ENCODE peak calls at places on chromosomes 16 and 17, in five cellular contexts. Y is effector CD4-positive, alpha-beta T cell; X is central memory CD4-positive, alpha-beta T cell; C is endothelial cell; W is activated CD8-positive, alpha-beta memory T cell treated with anti-CD3 and anti-CD28 coated beads for 1 hour. Z is an unnamed sample.

GRCh38 chr16:89122322-89122831 is 28.7 kb downstream of the ACSF3 start:
- DNase-seq in Y (peak; percentile 60), X (peak; percentile 79), C (no peak), W (peak; percentile 38), Z (peak; percentile 52)

GRCh38 chr16:11857161-11857560 is 5.8 kb upstream of the RSL1D1 start:
- DNase-seq in Y (no peak), X (no peak), C (no peak), W (no peak), Z (no peak)

GRCh38 chr16:12458591-12459400 is 344.9 kb downstream of the CPPED1 start:
- DNase-seq in Y (no peak), X (no peak), C (no peak), W (peak; percentile 1), Z (no peak)

GRCh38 chr16:88613-89012 is 10.6 kb downstream of the MPG start:
- DNase-seq in Y (no peak), X (no peak), C (no peak), W (no peak), Z (no peak)

GRCh38 chr17:22460461-22461063 is 768.2 kb downstream of the KCNJ18 start:
- DNase-seq in Y (no peak), X (no peak), C (no peak), W (no peak), Z (no peak)

GRCh38 chr16:2429037-2429770 is at the start of gene CCNF:
- DNase-seq in Y (peak; percentile 97), X (peak; percentile 89), C (peak; percentile 99), W (peak; percentile 91), Z (peak; percentile 94)

GRCh38 chr17:38608648-38609047 is 2.9 kb upstream of the SRCIN1 start:
- DNase-seq in Y (no peak), X (no peak), C (no peak), W (no peak), Z (no peak)

GRCh38 chr17:80362428-80363119 is 52.4 kb upstream of the ENDOV start:
- DNase-seq in Y (no peak), X (no peak), C (no peak), W (no peak), Z (no peak)

GRCh38 chr17:12070561-12070960 is 49.9 kb downstream of the MAP2K4 start:
- DNase-seq in Y (no peak), X (no peak), C (no peak), W (no peak), Z (no peak)

GRCh38 chr16:70691223-70692129 is 5.6 kb upstream of the MTSS2 start:
- DNase-seq in Y (no peak), X (no peak), C (no peak), W (no peak), Z (no peak)

GRCh38 chr16:76294691-76295214 is 17.6 kb downstream of the CNTNAP4 start:
- DNase-seq in Y (no peak), X (no peak), C (no peak), W (no peak), Z (no peak)

GRCh38 chr16:54050281-54051210 is 236.0 kb downstream of the IRX3 start:
- DNase-seq in Y (no peak), X (no peak), C (no peak), W (no peak), Z (no peak)

GRCh38 chr17:64245218-64246145 is 17.6 kb downstream of the TEX2 start:
- DNase-seq in Y (no peak), X (no peak), C (no peak), W (no peak), Z (no peak)

GRCh38 chr17:79983456-79983855 is 52.2 kb downstream of the TBC1D16 start:
- DNase-seq in Y (no peak), X (no peak), C (no peak), W (no peak), Z (no peak)

GRCh38 chr16:35543486-35543885 is 2084.1 kb downstream of the TP53TG3F start:
- DNase-seq in Y (no peak), X (no peak), C (no peak), W (no peak), Z (no peak)

GRCh38 chr16:8936421-8936820 is 27.3 kb downstream of the USP7 start:
- DNase-seq in Y (peak; percentile 63), X (peak; percentile 62), C (peak; percentile 49), W (peak; percentile 42), Z (no peak)

GRCh38 chr17:50169121-50169764 is 3.4 kb downstream of the SGCA start:
- DNase-seq in Y (peak; percentile 38), X (peak; percentile 69), C (peak; percentile 67), W (peak; percentile 25), Z (no peak)

GRCh38 chr16:28112908-28113307 is 49.4 kb upstream of the GSG1L start:
- DNase-seq in Y (no peak), X (no peak), C (no peak), W (no peak), Z (no peak)

GRCh38 chr17:43456661-43457361 is 27.0 kb upstream of the DHX8 start:
- DNase-seq in Y (no peak), X (no peak), C (no peak), W (no peak), Z (no peak)

GRCh38 chr16:27286446-27286845 is 17.9 kb upstream of the NSMCE1 start:
- DNase-seq in Y (no peak), X (no peak), C (no peak), W (no peak), Z (no peak)

GRCh38 chr17:5618511-5618910 is 34.2 kb upstream of the NLRP1 start:
- DNase-seq in Y (no peak), X (no peak), C (no peak), W (no peak), Z (no peak)

GRCh38 chr16:89319883-89320716 is 102.6 kb downstream of the ZNF778 start:
- DNase-seq in Y (no peak), X (no peak), C (no peak), W (no peak), Z (no peak)

GRCh38 chr16:27463741-27464662 is 62.0 kb downstream of the IL21R start:
- DNase-seq in Y (peak; percentile 43), X (peak; percentile 75), C (no peak), W (peak; percentile 65), Z (no peak)

GRCh38 chr16:4654387-4654901 is 29.8 kb downstream of the MGRN1 start:
- DNase-seq in Y (no peak), X (no peak), C (no peak), W (no peak), Z (no peak)

GRCh38 chr17:13502263-13502662 is 99.5 kb downstream of the HS3ST3A1 start:
- DNase-seq in Y (no peak), X (no peak), C (no peak), W (no peak), Z (no peak)

GRCh38 chr17:67562036-67562435 is 155.7 kb upstream of the NOL11 start:
- DNase-seq in Y (no peak), X (no peak), C (no peak), W (no peak), Z (no peak)

GRCh38 chr17:59330314-59330942 is 1.0 kb upstream of the YPEL2 start:
- DNase-seq in Y (no peak), X (no peak), C (peak; percentile 45), W (no peak), Z (no peak)

GRCh38 chr16:50120732-50121131 is 32.4 kb upstream of the TENT4B start:
- DNase-seq in Y (no peak), X (no peak), C (no peak), W (no peak), Z (no peak)

GRCh38 chr17:17882182-17882581 is 45.4 kb upstream of the SREBF1 start:
- DNase-seq in Y (no peak), X (no peak), C (no peak), W (no peak), Z (no peak)

Z was measured in NCI-H1092.